ENCODE peak calls at places on chromosomes 3 and 15, in seven cellular contexts. One of them, this sample, is unnamed.

GRCh38 chr15:58931985-58932384 is 1.5 kb downstream of the SLTM start:
- DNase-seq in brain microvascular endothelial cell: no peak
- DNase-seq in K562: peak; percentile 29
- DNase-seq in heart left ventricle: no peak
- DNase-seq in neuronal stem cell: no peak
- DNase-seq in AG04449: no peak
- DNase-seq in psoas muscle: no peak
- DNase-seq in this sample: no peak

GRCh38 chr3:141275032-141275422 is 43.4 kb downstream of the PXYLP1 start:
- DNase-seq in brain microvascular endothelial cell: peak; percentile 93
- DNase-seq in psoas muscle: no peak
- DNase-seq in neuronal stem cell: no peak
- DNase-seq in AG04449: no peak
- DNase-seq in K562: no peak
- DNase-seq in heart left ventricle: no peak
- DNase-seq in this sample: no peak

GRCh38 chr3:114624047-114624445 is 330.2 kb downstream of the TIGIT start:
- DNase-seq in K562: no peak
- DNase-seq in psoas muscle: peak; percentile 74
- DNase-seq in neuronal stem cell: no peak
- DNase-seq in brain microvascular endothelial cell: peak; percentile 39
- DNase-seq in AG04449: no peak
- DNase-seq in heart left ventricle: peak; percentile 88
- DNase-seq in this sample: no peak

GRCh38 chr3:152754303-152754702 is 80.6 kb upstream of the P2RY1 start:
- DNase-seq in K562: no peak
- DNase-seq in psoas muscle: no peak
- DNase-seq in heart left ventricle: no peak
- DNase-seq in neuronal stem cell: no peak
- DNase-seq in brain microvascular endothelial cell: no peak
- DNase-seq in AG04449: no peak
- DNase-seq in this sample: no peak

GRCh38 chr3:159356606-159357005 is 554.8 kb downstream of the MFSD1 start:
- DNase-seq in brain microvascular endothelial cell: no peak
- DNase-seq in AG04449: no peak
- DNase-seq in psoas muscle: no peak
- DNase-seq in neuronal stem cell: no peak
- DNase-seq in heart left ventricle: no peak
- DNase-seq in K562: no peak
- DNase-seq in this sample: no peak

GRCh38 chr15:84736375-84736774 is 12.0 kb upstream of the ZNF592 start:
- DNase-seq in psoas muscle: no peak
- DNase-seq in heart left ventricle: no peak
- DNase-seq in neuronal stem cell: no peak
- DNase-seq in AG04449: no peak
- DNase-seq in K562: no peak
- DNase-seq in brain microvascular endothelial cell: no peak
- DNase-seq in this sample: no peak

GRCh38 chr3:173770796-173771573 is 373.4 kb downstream of the NLGN1 start:
- DNase-seq in heart left ventricle: no peak
- DNase-seq in K562: no peak
- DNase-seq in AG04449: no peak
- DNase-seq in brain microvascular endothelial cell: no peak
- DNase-seq in neuronal stem cell: peak; percentile 21
- DNase-seq in psoas muscle: no peak
- DNase-seq in this sample: no peak

GRCh38 chr15:69604050-69604378 is 151.4 kb downstream of the RPLP1 start:
- DNase-seq in heart left ventricle: no peak
- DNase-seq in brain microvascular endothelial cell: no peak
- DNase-seq in AG04449: no peak
- DNase-seq in K562: no peak
- DNase-seq in neuronal stem cell: no peak
- DNase-seq in psoas muscle: no peak
- DNase-seq in this sample: no peak

GRCh38 chr3:45798034-45798433 is 1.7 kb upstream of the SLC6A20 start:
- DNase-seq in brain microvascular endothelial cell: no peak
- DNase-seq in psoas muscle: no peak
- DNase-seq in AG04449: no peak
- DNase-seq in K562: no peak
- DNase-seq in heart left ventricle: no peak
- DNase-seq in neuronal stem cell: no peak
- DNase-seq in this sample: no peak

GRCh38 chr3:45795509-45795881 is 841 bp downstream of the SLC6A20 start:
- DNase-seq in psoas muscle: no peak
- DNase-seq in neuronal stem cell: no peak
- DNase-seq in AG04449: no peak
- DNase-seq in heart left ventricle: no peak
- DNase-seq in brain microvascular endothelial cell: no peak
- DNase-seq in K562: no peak
- DNase-seq in this sample: no peak

GRCh38 chr3:45795882-45796765 is at the start of gene SLC6A20:
- DNase-seq in K562: no peak
- DNase-seq in brain microvascular endothelial cell: no peak
- DNase-seq in psoas muscle: no peak
- DNase-seq in heart left ventricle: no peak
- DNase-seq in neuronal stem cell: peak; percentile 41
- DNase-seq in AG04449: no peak
- DNase-seq in this sample: no peak

GRCh38 chr3:45799586-45799985 is 3.2 kb upstream of the SLC6A20 start:
- DNase-seq in neuronal stem cell: no peak
- DNase-seq in brain microvascular endothelial cell: no peak
- DNase-seq in psoas muscle: no peak
- DNase-seq in AG04449: no peak
- DNase-seq in heart left ventricle: no peak
- DNase-seq in K562: no peak
- DNase-seq in this sample: no peak

DNA sequence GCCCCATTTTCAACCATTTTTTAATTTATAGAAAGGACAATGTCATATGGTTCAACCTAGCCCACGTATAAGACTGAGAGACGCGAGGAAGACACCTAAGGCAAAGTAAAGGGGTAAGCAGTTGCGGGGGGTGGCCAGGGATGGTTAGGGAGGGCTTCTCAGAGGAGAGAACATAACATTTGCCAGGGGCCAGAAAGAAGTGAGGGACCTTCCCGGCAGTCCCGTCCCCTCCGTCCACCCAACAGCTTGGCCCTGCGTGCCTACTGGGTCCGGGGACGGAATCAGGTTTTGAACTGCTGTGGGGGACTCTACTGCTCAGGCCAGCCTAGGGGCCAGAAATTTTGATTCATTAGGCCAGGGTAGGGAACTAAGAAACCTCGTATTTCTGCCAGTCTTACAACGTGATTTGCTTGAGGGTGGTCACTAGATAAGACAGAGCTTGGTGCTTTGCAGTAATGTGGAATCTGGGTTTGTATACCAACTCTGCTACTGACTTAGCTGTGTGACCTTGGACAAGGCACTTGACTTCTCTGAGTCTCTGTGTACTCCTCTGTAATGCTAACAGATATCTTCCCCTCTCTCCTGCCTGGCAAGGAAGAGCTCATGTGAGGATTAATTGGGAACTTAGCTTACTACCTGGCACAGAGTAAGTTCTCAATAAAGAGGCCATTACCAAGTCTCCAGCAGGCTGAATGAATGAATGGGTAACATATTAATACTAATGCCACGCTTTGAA is 734 bp upstream of the SLC6A20 start:
- DNase-seq in psoas muscle: no peak
- DNase-seq in AG04449: no peak
- DNase-seq in brain microvascular endothelial cell: no peak
- DNase-seq in neuronal stem cell: no peak
- DNase-seq in K562: no peak
- DNase-seq in heart left ventricle: no peak
- DNase-seq in this sample: no peak
- H3K4me3 ChIP-seq in psoas muscle: peak overlapping the region; percentile 74
- H3K4me3 ChIP-seq in AG04449: no peak overlapping the region
- H3K4me3 ChIP-seq in brain microvascular endothelial cell: no peak overlapping the region
- H3K4me3 ChIP-seq in neuronal stem cell: no peak overlapping the region
- H3K4me3 ChIP-seq in K562: no peak overlapping the region
- H3K4me3 ChIP-seq in heart left ventricle: no peak overlapping the region
- H3K4me3 ChIP-seq in this sample: no peak overlapping the region

GRCh38 chr3:190624282-190624681 is 110.4 kb downstream of the IL1RAP start:
- DNase-seq in K562: no peak
- DNase-seq in heart left ventricle: no peak
- DNase-seq in neuronal stem cell: no peak
- DNase-seq in psoas muscle: no peak
- DNase-seq in AG04449: no peak
- DNase-seq in brain microvascular endothelial cell: no peak
- DNase-seq in this sample: no peak

GRCh38 chr3:190626951-190627620 is 113.2 kb downstream of the IL1RAP start:
- DNase-seq in K562: no peak
- DNase-seq in AG04449: no peak
- DNase-seq in psoas muscle: no peak
- DNase-seq in neuronal stem cell: no peak
- DNase-seq in heart left ventricle: no peak
- DNase-seq in brain microvascular endothelial cell: no peak
- DNase-seq in this sample: no peak

GRCh38 chr3:190631295-190631694 is 117.4 kb downstream of the IL1RAP start:
- DNase-seq in AG04449: no peak
- DNase-seq in heart left ventricle: no peak
- DNase-seq in K562: no peak
- DNase-seq in psoas muscle: no peak
- DNase-seq in neuronal stem cell: no peak
- DNase-seq in brain microvascular endothelial cell: no peak
- DNase-seq in this sample: no peak

DNA sequence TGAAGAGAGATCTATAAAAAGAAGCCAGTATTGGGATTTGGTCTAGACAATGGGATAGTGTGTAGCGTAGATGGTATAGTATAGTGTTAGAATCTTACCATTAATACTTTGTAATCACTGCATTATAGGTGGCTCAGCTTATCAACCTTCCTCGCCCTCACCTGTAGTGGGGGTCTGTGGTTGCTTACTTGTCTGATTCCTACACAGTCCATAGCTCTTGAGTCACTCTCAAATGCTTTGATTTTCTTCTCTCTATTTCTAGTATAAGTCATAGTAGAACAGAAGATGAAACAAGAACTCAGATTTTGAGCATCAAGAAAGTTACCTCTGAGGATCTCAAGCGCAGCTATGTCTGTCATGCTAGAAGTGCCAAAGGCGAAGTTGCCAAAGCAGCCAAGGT is 115.2 kb downstream of the IL1RAP start:
- DNase-seq in K562: no peak
- DNase-seq in AG04449: no peak
- DNase-seq in brain microvascular endothelial cell: no peak
- DNase-seq in neuronal stem cell: no peak
- DNase-seq in heart left ventricle: no peak
- DNase-seq in psoas muscle: no peak
- DNase-seq in this sample: no peak
- H3K4me3 ChIP-seq in K562: no peak overlapping the region
- H3K4me3 ChIP-seq in AG04449: no peak overlapping the region
- H3K4me3 ChIP-seq in brain microvascular endothelial cell: no peak overlapping the region
- H3K4me3 ChIP-seq in neuronal stem cell: no peak overlapping the region
- H3K4me3 ChIP-seq in heart left ventricle: no peak overlapping the region
- H3K4me3 ChIP-seq in psoas muscle: no peak overlapping the region
- H3K4me3 ChIP-seq in this sample: no peak overlapping the region

GRCh38 chr3:108804437-108804836 is 18.1 kb upstream of the TRAT1 start:
- DNase-seq in neuronal stem cell: no peak
- DNase-seq in K562: no peak
- DNase-seq in psoas muscle: no peak
- DNase-seq in AG04449: no peak
- DNase-seq in brain microvascular endothelial cell: no peak
- DNase-seq in heart left ventricle: no peak
- DNase-seq in this sample: no peak

GRCh38 chr3:108806316-108806715 is 16.3 kb upstream of the TRAT1 start:
- DNase-seq in brain microvascular endothelial cell: no peak
- DNase-seq in neuronal stem cell: no peak
- DNase-seq in heart left ventricle: no peak
- DNase-seq in AG04449: no peak
- DNase-seq in psoas muscle: no peak
- DNase-seq in K562: no peak
- DNase-seq in this sample: no peak

DNA sequence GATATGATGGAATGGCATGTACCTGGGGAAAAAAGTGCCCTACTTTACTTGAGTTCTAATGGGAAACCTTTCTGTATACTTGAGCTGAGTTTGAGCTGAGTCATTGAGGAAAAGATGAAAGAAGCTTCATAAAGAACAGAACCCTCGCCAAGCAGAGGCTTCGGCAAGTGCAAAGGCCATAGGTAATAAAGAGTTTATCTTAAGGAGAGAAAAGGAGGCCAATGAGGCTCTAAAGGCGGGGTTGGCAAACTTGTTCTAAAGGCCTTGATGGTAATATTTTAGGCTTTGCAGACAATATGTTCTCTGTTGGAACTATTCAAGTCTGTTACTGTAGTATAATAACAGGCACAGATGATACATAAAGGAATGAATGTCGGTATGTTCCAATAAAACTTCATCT is 17.6 kb upstream of the TRAT1 start:
- DNase-seq in AG04449: no peak
- DNase-seq in K562: no peak
- DNase-seq in neuronal stem cell: no peak
- DNase-seq in psoas muscle: no peak
- DNase-seq in heart left ventricle: no peak
- DNase-seq in brain microvascular endothelial cell: no peak
- DNase-seq in this sample: no peak
- H3K4me3 ChIP-seq in AG04449: no peak overlapping the region
- H3K4me3 ChIP-seq in K562: no peak overlapping the region
- H3K4me3 ChIP-seq in neuronal stem cell: no peak overlapping the region
- H3K4me3 ChIP-seq in psoas muscle: no peak overlapping the region
- H3K4me3 ChIP-seq in heart left ventricle: no peak overlapping the region
- H3K4me3 ChIP-seq in brain microvascular endothelial cell: no peak overlapping the region
- H3K4me3 ChIP-seq in this sample: no peak overlapping the region

GRCh38 chr3:50242778-50243551 is 7.0 kb downstream of the GNAI2 start:
- DNase-seq in heart left ventricle: peak; percentile 84
- DNase-seq in K562: no peak
- DNase-seq in brain microvascular endothelial cell: peak; percentile 79
- DNase-seq in neuronal stem cell: no peak
- DNase-seq in psoas muscle: peak; percentile 83
- DNase-seq in AG04449: no peak
- DNase-seq in this sample: no peak

GRCh38 chr3:50245831-50246516 is 10.0 kb downstream of the GNAI2 start:
- DNase-seq in brain microvascular endothelial cell: peak; percentile 85
- DNase-seq in AG04449: peak; percentile 34
- DNase-seq in neuronal stem cell: peak; percentile 97
- DNase-seq in psoas muscle: peak; percentile 96
- DNase-seq in K562: peak; percentile 86
- DNase-seq in heart left ventricle: peak; percentile 92
- DNase-seq in this sample: no peak

GRCh38 chr3:50246517-50246954 is 10.5 kb downstream of the GNAI2 start:
- DNase-seq in AG04449: peak; percentile 65
- DNase-seq in K562: peak; percentile 67
- DNase-seq in heart left ventricle: peak; percentile 84
- DNase-seq in neuronal stem cell: no peak
- DNase-seq in brain microvascular endothelial cell: peak; percentile 94
- DNase-seq in psoas muscle: no peak
- DNase-seq in this sample: peak; percentile 83

GRCh38 chr3:50243552-50243895 is 7.5 kb downstream of the GNAI2 start:
- DNase-seq in AG04449: no peak
- DNase-seq in heart left ventricle: no peak
- DNase-seq in brain microvascular endothelial cell: no peak
- DNase-seq in K562: no peak
- DNase-seq in psoas muscle: no peak
- DNase-seq in neuronal stem cell: no peak
- DNase-seq in this sample: no peak

DNA sequence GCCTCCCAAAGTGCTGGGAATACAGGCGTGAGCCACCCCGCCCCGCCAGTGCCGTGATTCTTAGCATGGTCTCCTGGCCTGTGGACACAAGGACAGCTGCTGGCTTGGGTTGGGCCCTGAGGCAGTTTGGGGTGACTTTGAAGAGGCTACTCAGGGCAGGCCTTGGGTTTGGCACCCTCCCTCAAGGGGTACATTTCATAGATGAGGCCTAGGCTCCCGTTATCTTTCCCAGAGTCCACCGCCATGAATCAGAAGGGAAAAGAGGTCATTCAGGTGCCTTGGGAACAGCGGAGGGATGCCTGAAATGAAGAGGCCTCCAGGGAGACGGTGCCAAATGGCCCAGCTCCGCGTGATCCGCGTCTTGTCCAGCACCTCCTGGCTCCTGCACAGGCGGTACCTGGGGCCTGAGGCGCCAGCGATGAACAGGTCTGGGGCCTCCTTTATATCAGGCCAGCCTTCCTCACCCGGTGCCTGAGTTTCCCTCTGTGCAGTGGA is 9.3 kb downstream of the GNAI2 start:
- DNase-seq in neuronal stem cell: no peak
- DNase-seq in heart left ventricle: no peak
- DNase-seq in brain microvascular endothelial cell: no peak
- DNase-seq in AG04449: no peak
- DNase-seq in K562: no peak
- DNase-seq in psoas muscle: no peak
- DNase-seq in this sample: no peak
- H3K4me3 ChIP-seq in neuronal stem cell: no peak overlapping the region
- H3K4me3 ChIP-seq in heart left ventricle: peak overlapping the region; percentile 49
- H3K4me3 ChIP-seq in brain microvascular endothelial cell: no peak overlapping the region
- H3K4me3 ChIP-seq in AG04449: peak overlapping the region; percentile 51
- H3K4me3 ChIP-seq in K562: no peak overlapping the region
- H3K4me3 ChIP-seq in psoas muscle: peak overlapping the region; percentile 82
- H3K4me3 ChIP-seq in this sample: peak overlapping the region; percentile 30